ENCODE peak calls at places on chromosomes 1 and 21, in eight cellular contexts. One of them, this sample, is unnamed.

GRCh38 chr1:110677016-110677415 is 2.3 kb upstream of the KCNA3 start:
- DNase-seq in esophagus squamous epithelium: no peak
- DNase-seq in GM23338: no peak
- DNase-seq in right cardiac atrium: no peak
- DNase-seq in aorta: no peak
- DNase-seq in fibroblast of mammary gland: no peak
- DNase-seq in ovary: no peak
- DNase-seq in fibroblast of lung: no peak
- DNase-seq in this sample: no peak

GRCh38 chr1:42427240-42427639 is 28.6 kb downstream of the ZMYND12 start:
- DNase-seq in esophagus squamous epithelium: no peak
- DNase-seq in GM23338: no peak
- DNase-seq in right cardiac atrium: no peak
- DNase-seq in aorta: no peak
- DNase-seq in fibroblast of mammary gland: no peak
- DNase-seq in ovary: no peak
- DNase-seq in fibroblast of lung: no peak
- DNase-seq in this sample: no peak

GRCh38 chr1:221832617-221833016 is 90.7 kb upstream of the DUSP10 start:
- DNase-seq in esophagus squamous epithelium: no peak
- DNase-seq in GM23338: no peak
- DNase-seq in right cardiac atrium: no peak
- DNase-seq in aorta: no peak
- DNase-seq in fibroblast of mammary gland: no peak
- DNase-seq in ovary: no peak
- DNase-seq in fibroblast of lung: peak; percentile 42
- DNase-seq in this sample: no peak

GRCh38 chr21:32747396-32747795 is 19.6 kb upstream of the SYNJ1 start:
- DNase-seq in esophagus squamous epithelium: no peak
- DNase-seq in GM23338: no peak
- DNase-seq in right cardiac atrium: no peak
- DNase-seq in aorta: no peak
- DNase-seq in fibroblast of mammary gland: no peak
- DNase-seq in ovary: no peak
- DNase-seq in fibroblast of lung: no peak
- DNase-seq in this sample: peak; percentile 41

GRCh38 chr1:81550753-81551152 is 250.0 kb upstream of the ADGRL2 start:
- DNase-seq in esophagus squamous epithelium: no peak
- DNase-seq in GM23338: peak; percentile 55
- DNase-seq in right cardiac atrium: no peak
- DNase-seq in aorta: no peak
- DNase-seq in fibroblast of mammary gland: peak; percentile 19
- DNase-seq in ovary: no peak
- DNase-seq in fibroblast of lung: no peak
- DNase-seq in this sample: no peak

GRCh38 chr1:19003371-19004290 is 47.2 kb upstream of the IFFO2 start:
- DNase-seq in esophagus squamous epithelium: no peak
- DNase-seq in GM23338: no peak
- DNase-seq in right cardiac atrium: no peak
- DNase-seq in aorta: no peak
- DNase-seq in fibroblast of mammary gland: peak; percentile 67
- DNase-seq in ovary: no peak
- DNase-seq in fibroblast of lung: peak; percentile 63
- DNase-seq in this sample: peak; percentile 50

GRCh38 chr1:246907472-246907871 is 24.3 kb downstream of the AHCTF1 start:
- DNase-seq in esophagus squamous epithelium: no peak
- DNase-seq in GM23338: peak; percentile 66
- DNase-seq in right cardiac atrium: no peak
- DNase-seq in aorta: no peak
- DNase-seq in fibroblast of mammary gland: peak; percentile 71
- DNase-seq in ovary: no peak
- DNase-seq in fibroblast of lung: peak; percentile 86
- DNase-seq in this sample: peak; percentile 83

GRCh38 chr21:32427958-32428623 is 15.6 kb downstream of the EVA1C start:
- DNase-seq in esophagus squamous epithelium: no peak
- DNase-seq in GM23338: no peak
- DNase-seq in right cardiac atrium: peak; percentile 67
- DNase-seq in aorta: no peak
- DNase-seq in fibroblast of mammary gland: no peak
- DNase-seq in ovary: no peak
- DNase-seq in fibroblast of lung: no peak
- DNase-seq in this sample: no peak

GRCh38 chr1:226644541-226645176 is 94.4 kb downstream of the ITPKB start:
- DNase-seq in esophagus squamous epithelium: no peak
- DNase-seq in GM23338: no peak
- DNase-seq in right cardiac atrium: no peak
- DNase-seq in aorta: peak; percentile 38
- DNase-seq in fibroblast of mammary gland: no peak
- DNase-seq in ovary: no peak
- DNase-seq in fibroblast of lung: peak; percentile 17
- DNase-seq in this sample: no peak

GRCh38 chr1:46223472-46223943 is 20.4 kb downstream of the LURAP1 start:
- DNase-seq in esophagus squamous epithelium: no peak
- DNase-seq in GM23338: peak; percentile 94
- DNase-seq in right cardiac atrium: peak; percentile 65
- DNase-seq in aorta: peak; percentile 75
- DNase-seq in fibroblast of mammary gland: peak; percentile 90
- DNase-seq in ovary: peak; percentile 60
- DNase-seq in fibroblast of lung: peak; percentile 91
- DNase-seq in this sample: peak; percentile 95

GRCh38 chr1:79207331-79207730 is 200.8 kb upstream of the ADGRL4 start:
- DNase-seq in esophagus squamous epithelium: no peak
- DNase-seq in GM23338: no peak
- DNase-seq in right cardiac atrium: no peak
- DNase-seq in aorta: no peak
- DNase-seq in fibroblast of mammary gland: no peak
- DNase-seq in ovary: no peak
- DNase-seq in fibroblast of lung: no peak
- DNase-seq in this sample: no peak

GRCh38 chr21:45460611-45461368 is 55.8 kb downstream of the COL18A1 start:
- DNase-seq in esophagus squamous epithelium: no peak
- DNase-seq in GM23338: no peak
- DNase-seq in right cardiac atrium: no peak
- DNase-seq in aorta: peak; percentile 30
- DNase-seq in fibroblast of mammary gland: peak; percentile 74
- DNase-seq in ovary: no peak
- DNase-seq in fibroblast of lung: peak; percentile 68
- DNase-seq in this sample: peak; percentile 92

GRCh38 chr1:78126506-78126905 is 80.7 kb downstream of the GIPC2 start:
- DNase-seq in esophagus squamous epithelium: no peak
- DNase-seq in GM23338: no peak
- DNase-seq in right cardiac atrium: no peak
- DNase-seq in aorta: no peak
- DNase-seq in fibroblast of mammary gland: peak; percentile 71
- DNase-seq in ovary: no peak
- DNase-seq in fibroblast of lung: peak; percentile 41
- DNase-seq in this sample: peak; percentile 50

GRCh38 chr1:223845810-223846667 is at the start of gene TP53BP2:
- DNase-seq in esophagus squamous epithelium: peak; percentile 64
- DNase-seq in GM23338: peak; percentile 91
- DNase-seq in right cardiac atrium: peak; percentile 92
- DNase-seq in aorta: peak; percentile 92
- DNase-seq in fibroblast of mammary gland: peak; percentile 81
- DNase-seq in ovary: peak; percentile 93
- DNase-seq in fibroblast of lung: peak; percentile 91
- DNase-seq in this sample: peak; percentile 91

DNA sequence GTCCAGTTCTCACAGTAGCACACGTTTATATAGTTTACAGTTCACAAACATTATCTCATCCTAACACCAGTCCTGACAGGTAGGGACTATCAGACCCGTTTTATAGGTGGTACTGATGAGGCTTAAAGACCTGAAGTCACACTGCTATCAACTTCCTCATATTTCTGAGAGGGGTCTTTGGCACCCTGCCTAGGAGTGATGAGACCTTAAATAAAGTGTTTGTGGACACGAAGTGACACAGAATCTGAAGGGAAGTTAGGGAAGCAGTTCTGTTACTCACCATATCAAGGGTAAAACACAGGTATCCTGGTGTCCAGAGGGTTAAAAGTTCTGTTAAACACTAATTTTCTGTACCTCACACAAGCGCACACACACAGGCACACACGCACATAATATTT is 623 bp upstream of the TACSTD2 start:
- DNase-seq in esophagus squamous epithelium: no peak
- DNase-seq in GM23338: no peak
- DNase-seq in right cardiac atrium: no peak
- DNase-seq in aorta: no peak
- DNase-seq in fibroblast of mammary gland: no peak
- DNase-seq in ovary: no peak
- DNase-seq in fibroblast of lung: no peak
- DNase-seq in this sample: no peak
- H3K4me3 ChIP-seq in esophagus squamous epithelium: peak overlapping the region; percentile 80
- H3K4me3 ChIP-seq in GM23338: peak overlapping the region; percentile 65
- H3K4me3 ChIP-seq in right cardiac atrium: no peak overlapping the region
- H3K4me3 ChIP-seq in aorta: peak overlapping the region; percentile 29
- H3K4me3 ChIP-seq in fibroblast of mammary gland: no peak overlapping the region
- H3K4me3 ChIP-seq in ovary: no peak overlapping the region
- H3K4me3 ChIP-seq in fibroblast of lung: no peak overlapping the region
- H3K4me3 ChIP-seq in this sample: no peak overlapping the region

DNA sequence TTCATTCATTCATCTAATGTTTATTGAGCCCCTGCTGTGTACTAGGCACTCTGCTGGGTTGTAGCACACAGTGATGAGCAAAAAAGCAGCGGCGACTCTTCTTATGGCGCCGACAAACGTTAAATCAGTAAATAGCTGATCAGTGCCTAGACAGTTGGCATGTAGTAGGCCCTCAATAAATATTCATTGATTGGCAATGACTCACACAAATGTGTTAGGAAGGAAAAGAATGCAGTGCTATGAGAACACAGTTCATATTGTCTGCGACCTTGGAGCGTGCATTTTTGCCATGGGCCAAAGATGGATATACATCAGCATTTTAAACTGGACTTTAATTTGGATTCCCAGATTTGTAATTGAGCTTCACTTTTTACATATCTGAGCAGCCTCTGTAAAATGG is 52.0 kb downstream of the PRDM2 start:
- DNase-seq in esophagus squamous epithelium: no peak
- DNase-seq in GM23338: no peak
- DNase-seq in right cardiac atrium: no peak
- DNase-seq in aorta: no peak
- DNase-seq in fibroblast of mammary gland: no peak
- DNase-seq in ovary: no peak
- DNase-seq in fibroblast of lung: no peak
- DNase-seq in this sample: no peak
- H3K4me3 ChIP-seq in esophagus squamous epithelium: peak overlapping the region; percentile 25
- H3K4me3 ChIP-seq in GM23338: no peak overlapping the region
- H3K4me3 ChIP-seq in right cardiac atrium: no peak overlapping the region
- H3K4me3 ChIP-seq in aorta: no peak overlapping the region
- H3K4me3 ChIP-seq in fibroblast of mammary gland: no peak overlapping the region
- H3K4me3 ChIP-seq in ovary: no peak overlapping the region
- H3K4me3 ChIP-seq in fibroblast of lung: no peak overlapping the region
- H3K4me3 ChIP-seq in this sample: no peak overlapping the region

DNA sequence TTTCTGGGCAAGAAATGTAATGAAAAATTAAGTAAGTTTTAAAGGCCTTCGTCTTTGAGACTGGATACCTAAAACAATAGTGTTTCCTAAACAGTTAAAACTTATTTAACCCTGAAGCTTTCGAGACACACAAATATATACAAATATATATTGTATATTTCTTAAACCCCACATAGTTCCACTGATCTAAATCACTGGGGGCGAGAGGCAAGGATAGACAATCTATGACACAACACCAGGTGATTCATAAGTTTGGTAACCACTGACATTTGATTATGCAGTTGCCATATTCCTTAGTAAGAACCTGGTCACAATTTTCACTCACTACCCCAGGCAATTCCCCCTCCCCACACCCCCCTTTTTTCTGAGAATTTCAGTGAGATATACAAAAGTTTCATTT is 55.3 kb upstream of the BOLA1 start:
- DNase-seq in esophagus squamous epithelium: no peak
- DNase-seq in GM23338: peak; percentile 1
- DNase-seq in right cardiac atrium: no peak
- DNase-seq in aorta: no peak
- DNase-seq in fibroblast of mammary gland: peak; percentile 78
- DNase-seq in ovary: no peak
- DNase-seq in fibroblast of lung: peak; percentile 41
- DNase-seq in this sample: peak; percentile 51
- H3K4me3 ChIP-seq in esophagus squamous epithelium: peak overlapping the region; percentile 71
- H3K4me3 ChIP-seq in GM23338: peak overlapping the region; percentile 96
- H3K4me3 ChIP-seq in right cardiac atrium: peak overlapping the region; percentile 91
- H3K4me3 ChIP-seq in aorta: peak overlapping the region; percentile 94
- H3K4me3 ChIP-seq in fibroblast of mammary gland: peak overlapping the region; percentile 86
- H3K4me3 ChIP-seq in ovary: peak overlapping the region; percentile 52
- H3K4me3 ChIP-seq in fibroblast of lung: peak overlapping the region; percentile 66
- H3K4me3 ChIP-seq in this sample: peak overlapping the region; percentile 54

GRCh38 chr1:169106921-169107672 is 607 bp downstream of the ATP1B1 start:
- DNase-seq in esophagus squamous epithelium: no peak
- DNase-seq in GM23338: peak; percentile 52
- DNase-seq in right cardiac atrium: peak; percentile 32
- DNase-seq in aorta: no peak
- DNase-seq in fibroblast of mammary gland: peak; percentile 46
- DNase-seq in ovary: no peak
- DNase-seq in fibroblast of lung: peak; percentile 40
- DNase-seq in this sample: peak; percentile 42

GRCh38 chr1:169103443-169103842 is 3.0 kb upstream of the ATP1B1 start:
- DNase-seq in esophagus squamous epithelium: no peak
- DNase-seq in GM23338: peak; percentile 12
- DNase-seq in right cardiac atrium: no peak
- DNase-seq in aorta: no peak
- DNase-seq in fibroblast of mammary gland: no peak
- DNase-seq in ovary: no peak
- DNase-seq in fibroblast of lung: no peak
- DNase-seq in this sample: no peak

GRCh38 chr1:169105434-169106094 is 926 bp upstream of the ATP1B1 start:
- DNase-seq in esophagus squamous epithelium: no peak
- DNase-seq in GM23338: peak; percentile 88
- DNase-seq in right cardiac atrium: peak; percentile 64
- DNase-seq in aorta: peak; percentile 72
- DNase-seq in fibroblast of mammary gland: no peak
- DNase-seq in ovary: peak; percentile 80
- DNase-seq in fibroblast of lung: no peak
- DNase-seq in this sample: no peak

GRCh38 chr1:169106095-169106920 is at the start of gene ATP1B1:
- DNase-seq in esophagus squamous epithelium: peak; percentile 26
- DNase-seq in GM23338: peak; percentile 95
- DNase-seq in right cardiac atrium: peak; percentile 89
- DNase-seq in aorta: peak; percentile 88
- DNase-seq in fibroblast of mammary gland: peak; percentile 65
- DNase-seq in ovary: peak; percentile 90
- DNase-seq in fibroblast of lung: peak; percentile 74
- DNase-seq in this sample: peak; percentile 80

GRCh38 chr1:169105087-169105433 is 1.4 kb upstream of the ATP1B1 start:
- DNase-seq in esophagus squamous epithelium: no peak
- DNase-seq in GM23338: no peak
- DNase-seq in right cardiac atrium: no peak
- DNase-seq in aorta: no peak
- DNase-seq in fibroblast of mammary gland: no peak
- DNase-seq in ovary: peak; percentile 32
- DNase-seq in fibroblast of lung: no peak
- DNase-seq in this sample: no peak
- H3K4me3 ChIP-seq in esophagus squamous epithelium: peak overlapping the region; percentile 95
- H3K4me3 ChIP-seq in GM23338: peak overlapping the region; percentile 94
- H3K4me3 ChIP-seq in right cardiac atrium: no peak overlapping the region
- H3K4me3 ChIP-seq in aorta: no peak overlapping the region
- H3K4me3 ChIP-seq in fibroblast of mammary gland: no peak overlapping the region
- H3K4me3 ChIP-seq in ovary: no peak overlapping the region
- H3K4me3 ChIP-seq in fibroblast of lung: no peak overlapping the region
- H3K4me3 ChIP-seq in this sample: no peak overlapping the region

GRCh38 chr1:236701782-236702181 is 15.5 kb downstream of the ACTN2 start:
- DNase-seq in esophagus squamous epithelium: no peak
- DNase-seq in GM23338: no peak
- DNase-seq in right cardiac atrium: no peak
- DNase-seq in aorta: no peak
- DNase-seq in fibroblast of mammary gland: no peak
- DNase-seq in ovary: no peak
- DNase-seq in fibroblast of lung: no peak
- DNase-seq in this sample: no peak
- H3K4me3 ChIP-seq in esophagus squamous epithelium: no peak overlapping the region
- H3K4me3 ChIP-seq in GM23338: no peak overlapping the region
- H3K4me3 ChIP-seq in right cardiac atrium: peak overlapping the region; percentile 32
- H3K4me3 ChIP-seq in aorta: no peak overlapping the region
- H3K4me3 ChIP-seq in fibroblast of mammary gland: no peak overlapping the region
- H3K4me3 ChIP-seq in ovary: no peak overlapping the region
- H3K4me3 ChIP-seq in fibroblast of lung: no peak overlapping the region
- H3K4me3 ChIP-seq in this sample: no peak overlapping the region

GRCh38 chr1:152768847-152769533 is 6.0 kb upstream of the LCE1F start:
- DNase-seq in esophagus squamous epithelium: no peak
- DNase-seq in GM23338: peak; percentile 57
- DNase-seq in right cardiac atrium: no peak
- DNase-seq in aorta: no peak
- DNase-seq in fibroblast of mammary gland: peak; percentile 88
- DNase-seq in ovary: no peak
- DNase-seq in fibroblast of lung: peak; percentile 58
- DNase-seq in this sample: no peak
- H3K4me3 ChIP-seq in esophagus squamous epithelium: no peak overlapping the region
- H3K4me3 ChIP-seq in GM23338: no peak overlapping the region
- H3K4me3 ChIP-seq in right cardiac atrium: no peak overlapping the region
- H3K4me3 ChIP-seq in aorta: no peak overlapping the region
- H3K4me3 ChIP-seq in fibroblast of mammary gland: no peak overlapping the region
- H3K4me3 ChIP-seq in ovary: no peak overlapping the region
- H3K4me3 ChIP-seq in fibroblast of lung: no peak overlapping the region
- H3K4me3 ChIP-seq in this sample: no peak overlapping the region